ENCODE peak calls at places on chromosomes 12 and 14, in five cellular contexts. One of them, this sample, is unnamed.

GRCh38 chr12:19482551-19483109 is 43.3 kb downstream of the AEBP2 start:
- DNase-seq in dermis blood vessel endothelial cell: no peak
- DNase-seq in type B pancreatic cell: no peak
- DNase-seq in fibroblast of the conjunctiva: no peak
- DNase-seq in GM18507: no peak
- DNase-seq in this sample: no peak

GRCh38 chr14:61435563-61436337 is 114.4 kb downstream of the PRKCH start:
- DNase-seq in dermis blood vessel endothelial cell: no peak
- DNase-seq in type B pancreatic cell: no peak
- DNase-seq in fibroblast of the conjunctiva: no peak
- DNase-seq in GM18507: no peak
- DNase-seq in this sample: no peak

GRCh38 chr14:65211341-65211987 is 109.1 kb upstream of the MAX start:
- DNase-seq in dermis blood vessel endothelial cell: peak; percentile 27
- DNase-seq in type B pancreatic cell: no peak
- DNase-seq in fibroblast of the conjunctiva: peak; percentile 75
- DNase-seq in GM18507: no peak
- DNase-seq in this sample: no peak

GRCh38 chr12:53719649-53720048 is 7.6 kb downstream of the CALCOCO1 start:
- DNase-seq in dermis blood vessel endothelial cell: no peak
- DNase-seq in type B pancreatic cell: no peak
- DNase-seq in fibroblast of the conjunctiva: no peak
- DNase-seq in GM18507: no peak
- DNase-seq in this sample: no peak

GRCh38 chr12:89622115-89622514 is 86.5 kb downstream of the ATP2B1 start:
- DNase-seq in dermis blood vessel endothelial cell: no peak
- DNase-seq in type B pancreatic cell: no peak
- DNase-seq in fibroblast of the conjunctiva: no peak
- DNase-seq in GM18507: no peak
- DNase-seq in this sample: no peak

GRCh38 chr12:92538970-92539749 is 163.6 kb upstream of the PLEKHG7 start:
- DNase-seq in dermis blood vessel endothelial cell: peak; percentile 95
- DNase-seq in type B pancreatic cell: no peak
- DNase-seq in fibroblast of the conjunctiva: peak; percentile 17
- DNase-seq in GM18507: no peak
- DNase-seq in this sample: no peak

GRCh38 chr12:56880416-56881035 is 53.7 kb downstream of the SDR9C7 start:
- DNase-seq in dermis blood vessel endothelial cell: no peak
- DNase-seq in type B pancreatic cell: no peak
- DNase-seq in fibroblast of the conjunctiva: no peak
- DNase-seq in GM18507: no peak
- DNase-seq in this sample: no peak

GRCh38 chr14:60064491-60065072 is 27.1 kb upstream of the PCNX4 start:
- DNase-seq in dermis blood vessel endothelial cell: peak; percentile 60
- DNase-seq in type B pancreatic cell: no peak
- DNase-seq in fibroblast of the conjunctiva: peak; percentile 22
- DNase-seq in GM18507: peak; percentile 4
- DNase-seq in this sample: peak; percentile 2

GRCh38 chr12:2076196-2076570 is 23.4 kb downstream of the CACNA1C start:
- DNase-seq in dermis blood vessel endothelial cell: no peak
- DNase-seq in type B pancreatic cell: no peak
- DNase-seq in fibroblast of the conjunctiva: peak; percentile 26
- DNase-seq in GM18507: no peak
- DNase-seq in this sample: no peak

GRCh38 chr12:88237954-88238353 is 95.8 kb downstream of the TMTC3 start:
- DNase-seq in dermis blood vessel endothelial cell: peak; percentile 32
- DNase-seq in type B pancreatic cell: no peak
- DNase-seq in fibroblast of the conjunctiva: no peak
- DNase-seq in GM18507: no peak
- DNase-seq in this sample: no peak

GRCh38 chr12:76240281-76240680 is 107.9 kb downstream of the BBS10 start:
- DNase-seq in dermis blood vessel endothelial cell: no peak
- DNase-seq in type B pancreatic cell: no peak
- DNase-seq in fibroblast of the conjunctiva: no peak
- DNase-seq in GM18507: no peak
- DNase-seq in this sample: no peak

GRCh38 chr12:102182635-102183034 is 15.0 kb downstream of the PMCH start:
- DNase-seq in dermis blood vessel endothelial cell: peak; percentile 77
- DNase-seq in type B pancreatic cell: no peak
- DNase-seq in fibroblast of the conjunctiva: no peak
- DNase-seq in GM18507: no peak
- DNase-seq in this sample: no peak

GRCh38 chr14:103279129-103280025 is 54.7 kb upstream of the EIF5 start:
- DNase-seq in dermis blood vessel endothelial cell: no peak
- DNase-seq in type B pancreatic cell: no peak
- DNase-seq in fibroblast of the conjunctiva: no peak
- DNase-seq in GM18507: no peak
- DNase-seq in this sample: no peak

GRCh38 chr14:56189306-56189705 is 71.1 kb downstream of the PELI2 start:
- DNase-seq in dermis blood vessel endothelial cell: peak; percentile 89
- DNase-seq in type B pancreatic cell: no peak
- DNase-seq in fibroblast of the conjunctiva: no peak
- DNase-seq in GM18507: no peak
- DNase-seq in this sample: no peak

This sample was measured in brain pericyte.